ENCODE peak calls at places on chromosomes 13 and 19, in six cellular contexts. S is HepG2, K is K562, X is H1, G is GM12892, F is GM12878. J is an unnamed sample.

GRCh38 chr13:112961457-112962369 is 7.3 kb upstream of the MCF2L start:
- DNase-seq in X (no peak), F (no peak), G (no peak), K (no peak), S (no peak), J (no peak)

GRCh38 chr19:58355215-58355796 is 2.0 kb upstream of the A1BG start:
- DNase-seq in G (no peak), S (no peak), F (no peak), K (no peak), X (no peak), J (no peak)

GRCh38 chr19:56146904-56147303 is 5.8 kb downstream of the ZNF444 start:
- DNase-seq in G (no peak), X (no peak), F (no peak), K (no peak), S (no peak), J (no peak)

GRCh38 chr13:114077938-114078335 is 54.5 kb downstream of the RASA3 start:
- DNase-seq in S (no peak), X (no peak), K (no peak), F (no peak), G (no peak), J (no peak)

GRCh38 chr19:20179946-20180345 is 12.9 kb downstream of the ZNF486 start:
- DNase-seq in F (no peak), K (no peak), S (no peak), G (no peak), X (no peak), J (no peak)

GRCh38 chr19:33235996-33236350 is 10.3 kb upstream of the SLC7A10 start:
- DNase-seq in S (no peak), F (no peak), K (no peak), X (no peak), G (no peak), J (no peak)

GRCh38 chr13:113062691-113063090 is 42.9 kb upstream of the F7 start:
- DNase-seq in F (no peak), K (no peak), G (no peak), X (no peak), S (no peak), J (no peak)

GRCh38 chr13:37148501-37148900 is 43.0 kb upstream of the CSNK1A1L start:
- DNase-seq in K (no peak), S (no peak), G (no peak), F (no peak), X (no peak), J (no peak)

GRCh38 chr19:40605201-40605971 is 4.2 kb downstream of the LTBP4 start:
- DNase-seq in S (peak), G (peak), F (peak), X (no peak), K (peak), J (peak)

GRCh38 chr13:25864116-25864515 is 187.7 kb downstream of the SHISA2 start:
- DNase-seq in F (no peak), K (no peak), G (no peak), S (no peak), X (no peak), J (no peak)

GRCh38 chr19:14441041-14441938 is 8.2 kb downstream of the PKN1 start:
- DNase-seq in F (no peak), G (no peak), S (no peak), K (no peak), X (no peak), J (no peak)

GRCh38 chr19:41641879-41642485 is 15.1 kb upstream of the CEACAM4 start:
- DNase-seq in G (peak), S (peak), F (peak), K (peak), X (no peak), J (peak)

GRCh38 chr19:44990459-44990858 is 10.8 kb upstream of the RELB start:
- DNase-seq in X (no peak), S (no peak), K (no peak), G (no peak), F (no peak), J (no peak)

GRCh38 chr13:107205318-107206112 is 637.6 kb upstream of the ARGLU1 start:
- DNase-seq in G (peak), X (peak), K (peak), S (peak), F (no peak), J (peak)

GRCh38 chr13:40813662-40814454 is 24.4 kb downstream of the SLC25A15 start:
- DNase-seq in G (no peak), K (peak), F (no peak), S (peak), X (no peak), J (no peak)

GRCh38 chr13:41411536-41411935 is 45.8 kb upstream of the RGCC start:
- DNase-seq in X (no peak), F (no peak), S (peak), G (no peak), K (peak), J (no peak)

GRCh38 chr13:101783554-101783953 is 331.1 kb downstream of the ITGBL1 start:
- DNase-seq in X (no peak), S (no peak), K (no peak), F (no peak), G (no peak), J (no peak)

GRCh38 chr13:23514076-23514475 is 56.1 kb upstream of the TNFRSF19 start:
- DNase-seq in G (no peak), K (no peak), X (no peak), S (no peak), F (no peak), J (no peak)

GRCh38 chr19:15595069-15595468 is 19.9 kb upstream of the CYP4F8 start:
- DNase-seq in F (no peak), K (no peak), S (no peak), X (no peak), G (no peak), J (no peak)

GRCh38 chr13:113605461-113605860 is 20.9 kb downstream of the TFDP1 start:
- DNase-seq in S (no peak), K (no peak), X (no peak), G (no peak), F (no peak), J (no peak)

GRCh38 chr13:91347996-91348905 is 764 bp downstream of the MIR17HG start:
- DNase-seq in F (no peak), X (no peak), K (peak), S (no peak), G (peak), J (peak)

GRCh38 chr13:110942248-110942981 is 27.5 kb upstream of the ANKRD10 start:
- DNase-seq in K (no peak), G (no peak), F (peak), S (no peak), X (no peak), J (no peak)

GRCh38 chr19:57583521-57584416 is at the start of gene ZIK1:
- DNase-seq in K (peak), F (peak), S (peak), X (peak), G (peak), J (peak)

GRCh38 chr19:14496029-14496848 is at the start of gene GIPC1:
- DNase-seq in F (peak), G (peak), S (peak), K (peak), X (peak), J (peak)

GRCh38 chr13:102779426-102780159 is 6.0 kb upstream of the TEX30 start:
- DNase-seq in X (no peak), K (no peak), G (no peak), S (no peak), F (no peak), J (no peak)

GRCh38 chr19:36111200-36111539 is 227 bp downstream of the OVOL3 start:
- DNase-seq in F (no peak), X (no peak), K (no peak), G (no peak), S (no peak), J (no peak)

DNA sequence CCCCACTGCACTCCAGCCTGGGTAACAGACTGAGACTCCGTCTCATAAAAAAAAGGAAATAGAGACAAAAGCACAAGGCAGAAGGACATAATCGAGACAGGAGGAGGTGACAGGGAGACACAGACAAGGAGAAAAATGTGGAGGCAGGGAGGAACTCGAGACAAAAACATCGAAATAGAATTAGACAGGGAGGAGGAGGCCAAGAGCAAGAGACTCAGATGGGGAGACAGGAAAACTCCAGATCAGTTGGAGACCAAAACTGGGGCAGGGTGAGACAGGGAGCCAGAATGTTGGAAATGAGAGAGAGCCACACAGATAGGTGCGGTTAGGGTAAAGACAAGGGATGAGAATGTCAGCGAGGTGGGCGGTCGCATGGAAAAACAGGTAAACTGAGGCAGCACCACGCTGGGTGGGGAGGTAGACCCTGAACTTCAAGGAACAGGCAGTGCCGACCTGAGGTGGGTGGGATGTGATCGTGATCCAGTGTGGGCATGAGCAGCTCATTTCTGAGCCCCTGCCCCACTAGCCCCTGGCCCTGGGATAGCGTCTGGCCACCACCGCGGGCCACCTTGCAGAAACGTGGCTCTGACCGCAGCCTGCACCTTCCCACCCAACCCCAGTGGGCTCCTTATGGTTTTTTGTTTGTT is 15.2 kb downstream of the CYTH2 start:
- DNase-seq in F (no peak), K (no peak), S (no peak), G (no peak), X (no peak), J (no peak)
- TF ChIP-seq POLR2A in F (no peak), K (peak), S (no peak), G (no peak), X (no peak), J (no peak)

DNA sequence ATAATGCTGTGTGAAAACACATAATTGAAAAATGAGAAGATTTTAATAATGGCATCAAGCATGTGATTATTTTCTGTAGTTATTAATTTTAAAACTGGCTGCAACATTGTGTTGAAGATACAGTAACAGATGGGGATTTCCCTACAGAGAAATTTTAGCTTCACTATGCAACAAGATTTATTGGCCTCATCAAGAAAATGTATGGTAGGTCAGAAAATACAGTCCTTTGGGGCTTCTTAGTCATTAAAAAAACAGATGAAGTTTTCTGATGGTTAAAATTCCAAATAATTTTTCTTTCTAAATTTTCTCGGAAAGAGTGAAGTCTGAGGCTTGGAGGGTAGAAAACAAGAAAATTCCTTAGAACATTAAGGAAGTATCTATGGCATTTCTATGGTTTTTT is 1790.8 kb upstream of the PCDH20 start:
- DNase-seq in F (no peak), K (no peak), G (no peak), S (no peak), X (no peak), J (no peak)
- TF ChIP-seq TAF1 in F (no peak), K (no peak), G (no peak), S (no peak), X (no peak), J (no peak)

DNA sequence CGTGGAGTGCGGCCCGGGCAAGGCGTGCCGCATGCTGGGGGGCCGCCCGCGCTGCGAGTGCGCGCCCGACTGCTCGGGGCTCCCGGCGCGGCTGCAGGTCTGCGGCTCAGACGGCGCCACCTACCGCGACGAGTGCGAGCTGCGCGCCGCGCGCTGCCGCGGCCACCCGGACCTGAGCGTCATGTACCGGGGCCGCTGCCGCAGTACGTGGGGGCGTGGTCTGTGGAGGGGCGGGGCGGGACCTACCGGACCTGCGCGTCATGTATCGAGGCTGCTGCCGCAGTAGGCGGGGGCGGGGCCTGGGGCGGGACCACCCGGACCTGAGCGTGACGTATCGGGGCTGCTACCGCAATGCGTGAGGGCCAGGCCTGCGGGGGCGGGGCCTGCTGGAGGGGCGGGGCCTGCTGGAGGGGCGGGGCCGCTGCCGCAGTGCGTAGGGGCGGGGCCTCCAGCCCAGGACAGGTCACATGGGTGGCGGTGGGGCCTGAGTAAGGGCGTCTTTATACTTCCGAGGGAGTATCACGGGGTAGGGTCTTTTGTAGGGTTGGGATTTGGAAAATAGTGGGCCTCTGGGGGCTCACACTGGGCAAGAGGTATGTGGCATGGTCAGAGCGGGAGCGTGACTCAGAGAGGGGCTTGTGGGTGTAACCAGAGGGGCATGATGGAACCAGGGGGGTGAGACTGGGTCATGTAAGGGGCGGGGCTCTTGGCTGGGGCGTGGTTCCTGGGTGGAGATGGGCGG is 4.3 kb downstream of the FSTL3 start:
- DNase-seq in G (peak), F (peak), X (peak), K (peak), S (peak), J (peak)
- TF ChIP-seq POLR2A in G (peak), F (peak), X (no peak), K (peak), S (peak), J (no peak)

DNA sequence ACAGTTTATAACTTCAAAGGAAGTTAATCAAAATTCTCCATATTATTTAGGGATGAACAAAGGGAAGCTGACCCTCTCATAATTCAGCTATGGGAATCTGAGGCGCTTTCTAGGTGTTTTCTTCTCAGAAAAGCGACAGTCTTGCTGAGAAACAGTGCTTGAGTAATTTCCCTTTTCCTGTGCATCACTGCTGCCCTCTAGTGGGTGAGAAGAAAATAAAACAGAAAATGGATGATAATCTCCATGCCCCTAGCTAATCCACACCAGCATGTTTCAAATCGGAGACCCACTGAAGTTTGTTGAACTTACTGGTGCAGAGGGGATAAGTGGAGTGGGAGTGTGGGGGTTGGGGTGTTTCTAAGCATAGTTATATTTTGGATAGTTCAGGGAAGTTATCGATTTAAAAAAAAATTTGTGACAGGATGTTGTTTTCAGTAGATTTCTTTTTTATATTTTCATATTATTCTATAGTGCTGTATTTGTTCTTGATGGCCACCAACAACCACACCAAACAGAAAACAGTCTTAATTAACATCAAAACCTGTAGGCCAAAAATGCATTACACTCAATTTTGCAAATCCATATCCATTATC is 21.4 kb downstream of the LCP1 start:
- DNase-seq in S (peak), G (peak), F (no peak), X (no peak), K (peak), J (peak)
- TF ChIP-seq TAF1 in S (no peak), G (no peak), F (no peak), X (no peak), K (no peak), J (no peak)

GRCh38 chr13:97296740-97297139 is 74.6 kb downstream of the MBNL2 start:
- DNase-seq in K (no peak), X (no peak), S (peak), F (no peak), G (no peak), J (no peak)

GRCh38 chr13:97300871-97301270 is 78.7 kb downstream of the MBNL2 start:
- DNase-seq in F (no peak), S (no peak), X (no peak), K (no peak), G (no peak), J (no peak)

GRCh38 chr13:97298816-97299215 is 76.7 kb downstream of the MBNL2 start:
- DNase-seq in X (no peak), G (no peak), S (no peak), F (no peak), K (no peak), J (no peak)

GRCh38 chr13:97289514-97290298 is 67.6 kb downstream of the MBNL2 start:
- DNase-seq in G (no peak), X (no peak), F (no peak), S (no peak), K (no peak), J (no peak)

DNA sequence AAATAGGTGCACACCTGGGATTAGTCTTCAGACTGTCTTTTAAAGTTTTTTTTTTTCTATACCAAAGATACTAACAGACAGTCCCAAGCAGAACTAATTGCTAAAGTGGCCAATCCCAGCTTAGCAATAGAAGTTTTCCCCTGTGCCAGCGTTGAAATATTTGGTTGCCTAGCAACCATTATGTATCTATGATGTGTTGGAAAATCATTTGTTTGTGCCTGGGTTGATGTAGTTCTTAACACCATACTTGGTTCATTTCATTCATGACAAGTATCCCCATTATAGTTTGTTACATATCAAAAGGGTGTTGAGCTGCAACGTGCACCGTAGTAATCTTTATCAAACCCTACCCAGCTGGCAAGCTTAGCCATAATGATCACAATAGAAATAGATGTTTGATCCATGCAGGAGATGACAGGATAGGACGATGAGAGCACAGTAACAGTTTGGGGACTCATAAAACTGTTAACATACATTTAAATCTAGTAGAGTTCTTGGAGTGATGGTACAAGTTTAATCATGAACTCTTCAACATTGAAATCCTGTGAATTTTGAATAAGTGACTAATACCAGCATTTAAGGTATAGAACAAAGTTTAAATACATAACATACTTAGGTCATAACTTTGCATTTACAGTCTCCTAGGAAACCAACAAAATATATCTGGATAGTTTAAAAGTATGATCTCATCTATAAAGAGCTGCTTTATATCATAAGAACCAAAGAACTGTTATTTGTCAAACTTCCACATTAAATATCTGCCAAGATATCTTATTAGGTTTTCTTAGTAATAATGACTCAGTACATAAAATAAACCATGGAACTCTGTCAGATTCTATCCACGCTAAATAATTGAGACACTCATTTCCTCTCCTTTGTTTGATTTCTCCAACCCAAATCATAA is 73.4 kb downstream of the MBNL2 start:
- DNase-seq in X (no peak), K (no peak), F (no peak), G (no peak), S (no peak), J (no peak)
- TF ChIP-seq POLR2A in X (no peak), K (no peak), F (no peak), G (no peak), S (no peak), J (no peak)

DNA sequence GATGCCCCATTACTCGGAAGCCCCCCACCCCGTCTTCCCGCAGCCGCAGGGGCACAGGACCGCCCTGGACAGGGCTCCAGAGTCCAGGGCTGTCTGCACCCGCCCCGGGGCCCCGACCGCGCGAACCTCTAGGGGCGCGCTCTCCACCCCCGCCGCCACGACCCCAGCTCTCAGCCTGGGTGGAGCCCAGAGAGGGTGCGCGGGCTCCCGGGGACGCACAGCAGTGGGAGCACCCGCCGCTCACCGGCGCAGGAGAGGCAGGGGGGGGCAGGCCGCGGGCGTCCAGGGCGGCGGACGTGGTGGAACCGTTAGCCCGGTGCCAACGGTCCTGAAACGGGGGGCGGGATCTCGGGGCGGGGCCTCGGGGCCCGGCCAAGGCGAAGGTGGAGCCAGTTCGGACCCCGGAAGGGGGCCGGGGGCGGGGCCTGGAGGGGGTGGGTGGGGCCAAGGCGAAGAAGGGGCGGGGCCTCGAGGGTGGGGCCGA is at the start of gene ATP8B3:
- DNase-seq in G (peak), K (no peak), X (no peak), S (no peak), F (no peak), J (peak)
- TF ChIP-seq TAF1 in G (no peak), K (no peak), X (no peak), S (no peak), F (no peak), J (no peak)